ENCODE peak calls at places on chromosomes 3 and 15, in four cellular contexts. V is HepG2, P is GM12878, X is H1. D is an unnamed sample.

GRCh38 chr3:180324791-180325190 is 277.2 kb upstream of the TTC14 start:
- DNase-seq in P (no peak), V (no peak), X (no peak), D (no peak)

GRCh38 chr3:13873818-13874217 is 6.1 kb downstream of the WNT7A start:
- DNase-seq in X (no peak), V (no peak), P (no peak), D (no peak)

GRCh38 chr15:25792128-25792527 is 71.0 kb downstream of the ATP10A start:
- DNase-seq in V (no peak), P (no peak), X (no peak), D (no peak)

GRCh38 chr15:36589971-36590370 is 10.5 kb downstream of the CDIN1 start:
- DNase-seq in V (no peak), P (no peak), X (no peak), D (no peak)

GRCh38 chr3:23495507-23495906 is 292.4 kb downstream of the UBE2E2 start:
- DNase-seq in X (no peak), V (no peak), P (no peak), D (no peak)

GRCh38 chr15:96254168-96254567 is 76.3 kb upstream of the NR2F2 start:
- DNase-seq in X (no peak), P (no peak), V (peak; percentile 86), D (no peak)

GRCh38 chr3:13063225-13063624 is 10.0 kb downstream of the IQSEC1 start:
- DNase-seq in V (no peak), X (no peak), P (no peak), D (no peak)

GRCh38 chr15:69003971-69004370 is 10.5 kb upstream of the NOX5 start:
- DNase-seq in X (peak; percentile 3), V (no peak), P (no peak), D (no peak)

GRCh38 chr3:155233213-155233612 is 60.3 kb downstream of the STRIT1 start:
- DNase-seq in P (no peak), V (no peak), X (no peak), D (peak; percentile 16)

GRCh38 chr15:90165659-90166489 is 35.3 kb upstream of the SEMA4B start:
- DNase-seq in X (no peak), V (peak; percentile 95), P (peak; percentile 64), D (peak; percentile 94)

GRCh38 chr3:122921791-122922651 is 105.5 kb downstream of the SEMA5B start:
- DNase-seq in V (peak; percentile 16), X (peak; percentile 85), P (no peak), D (peak; percentile 81)

GRCh38 chr15:70323111-70323851 is 225.6 kb upstream of the TLE3 start:
- DNase-seq in P (no peak), V (no peak), X (peak; percentile 42), D (no peak)

GRCh38 chr3:77281721-77282120 is 241.8 kb downstream of the ROBO2 start:
- DNase-seq in P (no peak), V (no peak), X (peak; percentile 67), D (peak; percentile 20)

GRCh38 chr15:52136471-52136993 is 24.0 kb upstream of the BCL2L10 start:
- DNase-seq in P (no peak), X (no peak), V (no peak), D (no peak)

GRCh38 chr15:37015025-37015424 is 85.3 kb downstream of the MEIS2 start:
- DNase-seq in P (no peak), V (no peak), X (no peak), D (no peak)

GRCh38 chr3:179476215-179476614 is 24.9 kb upstream of the GNB4 start:
- DNase-seq in P (no peak), V (no peak), X (no peak), D (no peak)

GRCh38 chr3:53190659-53191058 is 29.6 kb downstream of the PRKCD start:
- DNase-seq in X (no peak), P (no peak), V (no peak), D (no peak)
- TF ChIP-seq HDAC6 in X (no peak), P (no peak), V (no peak), D (no peak)

DNA sequence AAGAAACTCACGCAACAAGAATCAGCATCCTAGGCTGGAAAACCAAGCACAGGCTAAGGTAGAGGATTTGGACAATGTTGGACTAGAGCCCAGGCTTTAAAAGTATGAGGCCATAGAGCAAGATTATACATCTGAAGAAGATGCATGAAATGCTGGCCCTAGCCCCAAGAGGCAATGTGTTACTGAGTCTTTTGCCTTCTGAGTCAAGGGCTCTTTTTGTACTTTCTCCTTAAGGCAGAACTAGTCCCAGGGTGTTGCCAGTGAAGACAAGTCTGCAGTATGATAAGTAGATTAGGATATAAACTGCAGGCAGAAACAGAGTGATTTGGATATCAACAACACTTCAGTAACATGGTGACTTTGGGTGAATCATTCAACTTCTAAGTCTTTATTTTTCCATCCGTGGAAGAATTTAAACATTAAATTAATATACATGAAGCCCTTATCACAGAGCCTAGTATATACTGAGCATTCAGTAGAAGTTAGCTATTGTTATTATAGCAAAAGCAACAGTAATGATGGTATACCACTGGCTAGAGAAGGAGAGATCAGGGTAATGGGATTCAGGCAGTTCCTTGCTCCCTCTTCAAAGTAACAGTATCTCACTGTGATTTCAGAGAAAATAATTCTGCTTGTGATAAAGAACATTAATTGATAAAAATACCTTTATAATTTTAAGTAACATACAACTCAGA is 99.9 kb upstream of the MLF1 start:
- DNase-seq in V (no peak), P (no peak), X (no peak), D (peak; percentile 7)
- TF ChIP-seq ATF3 in V (no peak), P (no peak), X (no peak), D (no peak)

GRCh38 chr3:197493049-197493448 is 62.7 kb downstream of the BDH1 start:
- DNase-seq in V (no peak), P (no peak), X (no peak), D (no peak)
- H3K4me1 ChIP-seq in V (peaks cover 82% of the 10 kb centered on the region), P (peaks cover 27% of the 10 kb centered on the region), X (no peaks in the 10 kb centered on the region), D (no peaks in the 10 kb centered on the region)

DNA sequence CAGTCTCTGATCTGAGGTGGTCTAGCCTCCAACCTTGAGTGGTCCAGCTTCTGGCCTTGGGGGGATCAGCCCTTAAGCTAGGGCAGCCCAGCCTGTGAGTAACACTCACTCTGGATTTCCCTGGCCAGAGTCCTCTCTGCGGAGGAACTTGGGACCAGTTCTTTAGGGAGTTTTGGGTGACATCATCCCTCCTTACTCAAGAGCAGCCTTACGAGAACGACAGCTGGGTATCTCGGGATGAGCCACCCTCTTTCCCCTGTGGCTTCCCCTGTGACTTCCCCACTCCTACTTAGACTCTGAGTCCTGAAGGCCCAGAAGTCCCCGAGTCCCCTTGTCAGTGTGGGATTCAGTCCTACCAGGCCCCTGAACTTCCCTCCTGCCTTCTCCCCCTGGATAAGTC is 10.2 kb upstream of the PLXND1 start:
- DNase-seq in P (no peak), V (no peak), X (no peak), D (no peak)
- TF ChIP-seq HDAC6 in P (no peak), V (no peak), X (no peak), D (no peak)

GRCh38 chr3:37688756-37689155 is 172.9 kb upstream of the CTDSPL start:
- DNase-seq in P (no peak), X (no peak), V (no peak), D (no peak)
- TF ChIP-seq ATF3 in P (no peak), X (no peak), V (no peak), D (no peak)

GRCh38 chr15:91821458-91821857 is 32.0 kb upstream of the SLCO3A1 start:
- DNase-seq in V (no peak), P (no peak), X (no peak), D (no peak)
- H3K4me1 ChIP-seq in V (no peaks in the 10 kb centered on the region), P (no peaks in the 10 kb centered on the region), X (no peaks in the 10 kb centered on the region), D (no peaks in the 10 kb centered on the region)

DNA sequence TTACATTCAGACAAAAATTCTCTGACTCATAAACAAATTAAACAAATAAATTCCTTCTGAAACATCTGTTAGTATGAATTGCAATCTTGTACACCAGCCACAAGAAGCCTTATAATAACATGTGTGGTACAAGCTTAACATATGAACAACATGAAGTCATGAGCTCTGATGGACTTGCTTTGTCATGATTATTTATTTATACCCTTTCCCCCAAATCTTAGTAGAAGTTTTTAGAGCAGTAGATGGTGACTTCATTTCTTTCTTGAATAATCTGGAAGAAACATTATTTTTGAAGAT is 633.4 kb downstream of the EPHA3 start:
- DNase-seq in V (no peak), X (no peak), P (no peak), D (no peak)
- TF ChIP-seq HDAC6 in V (no peak), X (no peak), P (no peak), D (no peak)

GRCh38 chr3:4720316-4721075 is 227.3 kb downstream of the ITPR1 start:
- DNase-seq in X (peak; percentile 52), P (no peak), V (peak; percentile 75), D (peak; percentile 78)
- TF ChIP-seq ATF3 in X (no peak), P (no peak), V (no peak), D (no peak)

DNA sequence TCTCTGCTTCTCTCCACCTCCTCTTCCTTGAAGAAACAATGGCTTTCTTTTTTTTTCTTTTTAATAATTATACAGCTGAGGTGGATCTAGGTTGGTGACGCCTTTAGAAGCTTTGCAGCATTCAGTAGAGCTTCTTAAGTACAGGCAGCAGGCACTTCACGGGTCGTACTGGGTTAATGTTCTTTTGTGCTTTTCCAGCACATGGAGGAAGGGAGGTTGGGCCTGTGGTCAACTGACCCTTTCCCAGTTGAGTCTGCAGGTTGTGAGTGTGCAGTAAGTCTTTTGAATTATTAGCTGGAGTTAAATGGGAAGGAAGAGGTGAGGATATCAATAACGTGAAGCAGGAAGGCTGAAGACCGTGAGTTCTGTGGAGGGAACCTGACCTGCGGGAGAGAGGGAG is 7.0 kb downstream of the TRAK1 start:
- DNase-seq in V (no peak), X (no peak), P (no peak), D (no peak)
- H3K4me1 ChIP-seq in V (peaks cover 26% of the 10 kb centered on the region), X (peaks cover 2% of the 10 kb centered on the region), P (peaks cover 27% of the 10 kb centered on the region), D (peaks cover 4% of the 10 kb centered on the region)